ENCODE peak calls at places on chromosomes 5 and 9, in nine cellular contexts. W is DND-41; M is Peyer's patch; Y is left ventricle myocardium inferior; H is HCT116; C is epithelial cell of proximal tubule; A is Panc1; R is CD8-positive, alpha-beta T cell; E is astrocyte of the cerebellum. F is an unnamed sample.

GRCh38 chr5:172939045-172939444 is 20.2 kb upstream of the RPL26L1 start:
- DNase-seq in C (no peak), E (no peak), Y (no peak), R (no peak), A (no peak), W (peak), H (peak), M (peak), F (no peak)

GRCh38 chr9:112064871-112065270 is 110.2 kb downstream of the SUSD1 start:
- DNase-seq in R (no peak), E (no peak), H (no peak), M (no peak), A (no peak), C (no peak), Y (no peak), W (no peak), F (no peak)

GRCh38 chr9:38443181-38443580 is 18.9 kb upstream of the IGFBPL1 start:
- DNase-seq in M (no peak), E (no peak), A (no peak), C (no peak), H (no peak), Y (no peak), W (no peak), R (no peak), F (no peak)

GRCh38 chr9:114311571-114312512 is 11.1 kb upstream of the ORM1 start:
- DNase-seq in H (no peak), R (no peak), W (no peak), Y (no peak), C (no peak), A (no peak), M (no peak), E (no peak), F (no peak)

GRCh38 chr9:112489876-112490661 is 3.4 kb downstream of the KIAA1958 start:
- DNase-seq in C (no peak), A (no peak), M (no peak), Y (no peak), E (peak), W (no peak), H (no peak), R (no peak), F (no peak)

GRCh38 chr9:133715866-133716563 is 22.1 kb downstream of the SARDH start:
- DNase-seq in W (peak), R (no peak), C (no peak), E (no peak), A (no peak), H (no peak), M (no peak), Y (no peak), F (no peak)

GRCh38 chr5:151054713-151055112 is 26.1 kb downstream of the TNIP1 start:
- DNase-seq in C (no peak), H (no peak), A (no peak), E (no peak), W (no peak), R (no peak), Y (no peak), M (peak), F (no peak)

GRCh38 chr5:1474875-1475543 is 29.8 kb upstream of the SLC6A3 start:
- DNase-seq in M (peak), R (no peak), A (no peak), E (no peak), Y (peak), W (no peak), C (no peak), H (no peak), F (no peak)

GRCh38 chr5:149007174-149007573 is 55.7 kb downstream of the SH3TC2 start:
- DNase-seq in R (no peak), M (no peak), A (no peak), W (no peak), C (no peak), E (no peak), H (no peak), Y (no peak), F (no peak)

GRCh38 chr9:4980046-4980727 is 4.9 kb upstream of the JAK2 start:
- DNase-seq in Y (no peak), M (no peak), C (no peak), R (no peak), H (no peak), E (no peak), A (no peak), W (no peak), F (no peak)

GRCh38 chr5:54719384-54720306 is 202.1 kb downstream of the SNX18 start:
- DNase-seq in R (no peak), E (peak), W (no peak), H (no peak), A (no peak), Y (peak), C (no peak), M (no peak), F (no peak)

GRCh38 chr5:69502375-69503143 is 10.0 kb downstream of the OCLN start:
- DNase-seq in W (no peak), H (no peak), C (peak), Y (no peak), M (no peak), A (no peak), E (no peak), R (no peak), F (no peak)

GRCh38 chr5:43603535-43604363 is 769 bp downstream of the NNT start:
- DNase-seq in R (peak), M (peak), H (no peak), A (peak), W (peak), E (no peak), Y (peak), C (no peak), F (peak)

GRCh38 chr5:170623576-170624181 is 119.9 kb downstream of the KCNIP1 start:
- DNase-seq in E (peak), H (peak), W (peak), M (no peak), C (no peak), Y (no peak), R (no peak), A (no peak), F (no peak)

DNA sequence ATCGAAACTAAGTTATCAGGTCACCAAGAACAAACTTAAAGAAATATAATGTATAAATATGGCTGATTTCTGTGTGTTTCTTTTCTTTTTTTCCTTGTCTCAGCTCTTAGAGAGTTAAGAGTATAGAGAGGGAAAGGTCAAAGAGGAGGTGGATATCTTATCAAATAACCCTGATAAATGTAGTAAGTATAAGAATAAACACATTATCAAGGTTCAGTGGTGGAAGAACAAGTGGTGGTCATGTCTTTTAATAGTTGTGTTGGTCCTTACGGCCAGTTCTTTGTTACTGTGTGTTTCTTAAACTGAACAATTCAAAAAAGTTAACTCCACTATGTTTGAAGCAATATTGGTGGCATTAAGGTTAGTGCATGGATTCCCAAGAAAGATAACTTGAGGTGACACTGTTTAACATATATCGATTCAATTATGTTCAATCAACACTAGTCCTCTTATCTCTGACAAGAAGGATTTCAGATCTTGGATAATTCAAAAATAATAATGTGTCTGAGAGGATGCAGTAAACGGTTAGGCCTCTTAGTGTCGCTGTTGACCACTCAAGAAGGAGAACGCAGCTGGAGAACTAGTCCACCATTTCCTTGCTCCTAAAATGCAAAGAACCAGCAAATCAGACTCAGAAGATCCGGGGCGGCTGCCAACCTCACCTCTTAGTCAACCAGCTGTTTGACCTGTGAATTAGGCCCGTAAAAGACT is at the start of gene PCDHGA3:
- DNase-seq in R (no peak), A (no peak), Y (no peak), H (no peak), M (no peak), E (peak), W (no peak), C (no peak), F (no peak)
- TF ChIP-seq CTCF in R (no peak), A (peak), Y (peak), H (no peak), M (no peak), E (peak), W (peak), C (peak), F (peak)

GRCh38 chr9:33439731-33440130 is 7.7 kb downstream of the AQP3 start:
- DNase-seq in M (peak), W (no peak), E (no peak), A (no peak), C (no peak), H (no peak), R (no peak), Y (no peak), F (no peak)

GRCh38 chr9:33440609-33441008 is 6.8 kb downstream of the AQP3 start:
- DNase-seq in A (no peak), R (no peak), H (no peak), E (no peak), Y (no peak), C (no peak), M (peak), W (no peak), F (no peak)

GRCh38 chr9:33443504-33444154 is 3.8 kb downstream of the AQP3 start:
- DNase-seq in W (no peak), M (no peak), H (no peak), C (no peak), R (no peak), E (no peak), Y (no peak), A (no peak), F (no peak)

GRCh38 chr9:33443047-33443446 is 4.3 kb downstream of the AQP3 start:
- DNase-seq in H (no peak), A (no peak), C (no peak), R (no peak), M (no peak), W (no peak), E (no peak), Y (no peak), F (no peak)

DNA sequence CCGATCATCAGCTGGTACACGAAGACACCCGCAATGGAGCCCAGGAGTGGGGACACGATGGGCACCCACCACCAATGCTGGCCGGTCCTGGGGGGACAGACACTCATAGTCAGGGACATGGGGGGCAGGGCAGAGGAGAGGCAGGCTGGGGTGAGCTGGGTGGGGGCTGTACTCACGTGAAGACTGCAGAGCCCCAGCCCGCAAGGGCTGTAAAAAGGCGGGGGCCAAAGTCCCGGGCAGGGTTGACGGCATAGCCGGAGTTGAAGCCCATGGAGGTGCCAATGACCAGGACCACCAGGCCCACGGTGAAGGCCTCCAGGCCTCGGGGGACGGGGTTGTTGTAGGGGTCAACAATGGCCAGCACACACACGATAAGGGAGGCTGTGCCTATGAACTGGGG is 5.3 kb downstream of the AQP3 start:
- DNase-seq in Y (no peak), W (no peak), C (no peak), H (no peak), A (no peak), E (no peak), M (no peak), R (no peak), F (no peak)
- H3K4me3 ChIP-seq in Y (no peak), W (no peak), C (no peak), H (no peak), A (no peak), E (no peak), M (no peak), R (no peak), F (no peak)

GRCh38 chr5:76210946-76211345 is 127.8 kb downstream of the SV2C start:
- DNase-seq in Y (no peak), R (no peak), A (no peak), C (no peak), W (no peak), M (no peak), E (no peak), H (no peak), F (no peak)

GRCh38 chr5:76204713-76205112 is 121.5 kb downstream of the SV2C start:
- DNase-seq in W (no peak), H (no peak), E (no peak), C (no peak), R (no peak), M (no peak), Y (no peak), A (no peak), F (no peak)

GRCh38 chr5:76207122-76207521 is 123.9 kb downstream of the SV2C start:
- DNase-seq in E (no peak), Y (no peak), C (no peak), A (no peak), H (no peak), M (no peak), R (no peak), W (no peak), F (no peak)

GRCh38 chr5:76204191-76204590 is 121.0 kb downstream of the SV2C start:
- DNase-seq in W (no peak), H (no peak), A (no peak), C (no peak), E (no peak), R (no peak), M (no peak), Y (no peak), F (no peak)

GRCh38 chr5:76209297-76209696 is 126.1 kb downstream of the SV2C start:
- DNase-seq in E (no peak), Y (no peak), A (no peak), M (no peak), H (no peak), C (no peak), R (no peak), W (no peak), F (no peak)
- TF ChIP-seq CTCF in E (no peak), Y (no peak), A (peak), M (peak), H (no peak), C (peak), R (no peak), W (peak), F (peak)

DNA sequence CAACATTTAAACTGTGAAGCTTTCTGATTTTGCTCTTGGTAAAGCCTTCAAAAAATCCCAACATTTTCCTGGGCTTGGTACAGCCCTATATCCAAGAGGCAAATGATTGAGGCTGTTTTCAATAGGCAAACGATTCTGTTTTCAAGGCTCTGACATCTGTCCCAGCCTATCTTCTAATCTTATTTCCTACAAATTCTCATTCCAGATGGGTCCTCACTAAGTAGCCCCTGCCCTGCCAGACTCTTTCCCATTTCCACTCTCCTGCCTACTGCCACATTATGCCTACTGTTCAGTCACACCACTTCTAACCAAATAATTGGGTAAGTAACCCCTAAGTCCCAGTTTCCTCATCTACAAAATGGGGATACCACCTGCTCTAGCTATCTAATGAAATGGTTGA is 3.5 kb downstream of the GBA2 start:
- DNase-seq in M (no peak), A (no peak), E (no peak), W (no peak), C (no peak), Y (no peak), H (no peak), R (no peak), F (no peak)
- H3K4me3 ChIP-seq in M (peak), A (peak), E (no peak), W (no peak), C (peak), Y (peak), H (no peak), R (no peak), F (no peak)

GRCh38 chr5:171848487-171848886 is 62.9 kb downstream of the SMIM23 start:
- DNase-seq in R (no peak), H (no peak), M (no peak), W (no peak), Y (no peak), A (no peak), C (no peak), E (no peak), F (no peak)

GRCh38 chr5:171848006-171848405 is 62.4 kb downstream of the SMIM23 start:
- DNase-seq in Y (no peak), C (no peak), W (no peak), M (no peak), R (no peak), E (no peak), H (no peak), A (no peak), F (no peak)

GRCh38 chr5:171847026-171847425 is 61.4 kb downstream of the SMIM23 start:
- DNase-seq in C (no peak), M (no peak), E (no peak), Y (no peak), W (no peak), H (no peak), R (no peak), A (no peak), F (no peak)

GRCh38 chr5:171845040-171845439 is 59.4 kb downstream of the SMIM23 start:
- DNase-seq in Y (no peak), M (no peak), E (no peak), A (no peak), R (no peak), W (no peak), C (no peak), H (no peak), F (no peak)

DNA sequence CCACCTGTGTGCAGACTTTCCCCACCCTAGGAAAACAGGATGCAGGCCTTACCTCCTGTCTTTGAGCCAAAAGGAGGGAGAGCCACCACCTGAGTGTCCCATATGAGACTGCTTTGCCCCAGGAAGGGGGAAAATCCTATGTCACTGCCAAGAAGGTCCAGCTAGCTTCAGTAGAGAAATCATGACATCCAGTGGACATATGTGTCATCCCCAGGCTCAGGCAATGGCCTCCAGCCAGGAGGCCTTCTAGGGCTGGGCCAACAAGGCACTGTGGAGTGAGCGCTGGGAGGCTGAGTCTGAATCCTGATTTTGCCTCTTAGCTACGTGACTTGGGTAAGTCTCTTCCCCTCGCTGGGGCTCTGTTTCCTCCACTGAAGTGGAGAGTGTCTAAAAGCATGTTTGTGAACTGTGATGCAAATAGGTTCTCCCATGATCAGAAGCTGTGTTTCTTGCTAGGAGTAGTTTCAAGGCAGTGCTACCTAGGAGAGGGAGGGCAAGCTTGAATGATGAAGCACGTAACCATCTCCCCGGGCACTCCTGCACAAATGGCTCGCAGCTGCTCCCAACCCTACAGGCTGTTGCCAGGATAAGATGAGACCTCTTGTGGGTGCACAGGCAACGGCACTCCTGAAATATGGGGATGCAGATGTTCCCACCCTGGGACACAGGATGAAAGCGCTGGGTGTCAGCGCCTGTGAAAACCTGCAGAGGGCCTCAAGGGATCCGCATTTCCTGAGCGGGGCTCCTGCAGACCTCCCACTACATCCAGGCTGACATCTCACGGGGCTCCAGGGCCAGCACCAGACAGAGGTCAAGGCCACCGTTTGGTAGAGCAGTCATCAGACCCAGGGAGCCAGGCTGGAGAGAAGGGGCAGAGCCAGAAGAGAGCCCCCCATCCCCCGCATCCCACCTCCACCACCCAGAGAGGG is 60.5 kb downstream of the SMIM23 start:
- DNase-seq in R (no peak), A (no peak), E (no peak), H (no peak), Y (peak), C (no peak), W (no peak), M (no peak), F (no peak)
- TF ChIP-seq CTCF in R (no peak), A (no peak), E (peak), H (no peak), Y (peak), C (peak), W (no peak), M (no peak), F (no peak)

DNA sequence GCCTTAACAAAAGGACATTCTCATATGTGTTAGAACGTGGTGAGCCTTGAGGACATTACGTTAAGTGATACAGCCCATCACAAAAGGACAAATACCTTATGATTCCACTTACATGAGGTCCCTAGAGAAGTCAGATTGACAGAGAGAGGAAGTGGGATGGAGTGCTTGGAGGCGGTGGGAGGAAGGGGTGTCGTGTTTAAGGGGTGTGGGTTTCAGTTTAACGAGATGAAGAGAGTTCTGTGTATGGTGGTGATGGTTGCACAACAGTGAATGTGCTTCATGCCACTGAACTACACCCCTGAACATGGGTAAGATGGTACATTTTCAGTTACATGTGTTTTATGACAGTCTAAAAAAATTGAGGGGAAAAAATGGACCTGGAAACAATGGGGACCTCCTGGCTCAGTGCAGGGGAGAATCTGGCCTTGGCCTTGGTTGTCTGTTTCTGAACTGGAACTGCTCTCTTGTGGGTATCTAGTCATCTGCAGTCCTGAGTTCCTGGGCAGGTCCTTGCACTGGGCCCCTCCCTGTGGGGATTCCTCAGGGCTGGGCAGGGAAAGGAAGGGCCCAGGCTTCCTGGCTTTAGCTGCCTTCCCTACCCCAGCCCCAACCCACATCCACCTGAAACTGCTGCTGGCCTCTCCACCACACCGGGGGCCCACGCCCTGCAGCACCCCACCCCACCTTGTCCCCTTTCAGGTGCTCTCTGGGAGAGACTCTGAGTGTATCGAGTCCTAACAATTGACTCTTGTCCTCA is 17.8 kb downstream of the LRRC8A start:
- DNase-seq in R (no peak), H (no peak), A (no peak), C (no peak), W (no peak), Y (no peak), M (no peak), E (no peak), F (no peak)
- H3K4me3 ChIP-seq in R (peak), H (no peak), A (no peak), C (no peak), W (no peak), Y (no peak), M (no peak), E (no peak), F (no peak)

GRCh38 chr5:156835905-156836304 is 14.2 kb upstream of the PPP1R2B start:
- DNase-seq in E (no peak), A (no peak), W (no peak), H (peak), C (no peak), M (no peak), Y (no peak), R (no peak), F (no peak)
- TF ChIP-seq CTCF in E (no peak), A (peak), W (peak), H (peak), C (peak), M (peak), Y (peak), R (peak), F (peak)

F was measured in GM12864.